ENCODE peak calls at places on chromosomes 7 and 10, in four cellular contexts. One of them, this sample, is unnamed.

GRCh38 chr7:333399-333776 is 43.4 kb downstream of the FOXL3 start:
- DNase-seq in GM13976: no peak
- DNase-seq in psoas muscle: peak
- DNase-seq in PC-3: peak
- DNase-seq in this sample: peak

GRCh38 chr10:34766811-34767516 is 48.1 kb downstream of the PARD3 start:
- DNase-seq in GM13976: no peak
- DNase-seq in psoas muscle: no peak
- DNase-seq in PC-3: no peak
- DNase-seq in this sample: no peak

GRCh38 chr7:25179771-25180591 is 48.3 kb downstream of the NPVF start:
- DNase-seq in GM13976: peak
- DNase-seq in psoas muscle: peak
- DNase-seq in PC-3: peak
- DNase-seq in this sample: peak

GRCh38 chr7:10571759-10572158 is 401.9 kb upstream of the PHF14 start:
- DNase-seq in GM13976: no peak
- DNase-seq in psoas muscle: no peak
- DNase-seq in PC-3: no peak
- DNase-seq in this sample: no peak

GRCh38 chr7:108080094-108080656 is 50.0 kb downstream of the LAMB4 start:
- DNase-seq in GM13976: no peak
- DNase-seq in psoas muscle: no peak
- DNase-seq in PC-3: no peak
- DNase-seq in this sample: no peak

GRCh38 chr7:74289660-74290589 is 718 bp downstream of the CLIP2 start:
- DNase-seq in GM13976: no peak
- DNase-seq in psoas muscle: peak
- DNase-seq in PC-3: peak
- DNase-seq in this sample: no peak

GRCh38 chr7:46933596-46933995 is 648.3 kb downstream of the TNS3 start:
- DNase-seq in GM13976: no peak
- DNase-seq in psoas muscle: no peak
- DNase-seq in PC-3: no peak
- DNase-seq in this sample: no peak

GRCh38 chr10:100446130-100446761 is 16.6 kb upstream of the WNT8B start:
- DNase-seq in GM13976: no peak
- DNase-seq in psoas muscle: no peak
- DNase-seq in PC-3: no peak
- DNase-seq in this sample: no peak

GRCh38 chr10:525565-526315 is 163.7 kb downstream of the DIP2C start:
- DNase-seq in GM13976: no peak
- DNase-seq in psoas muscle: peak
- DNase-seq in PC-3: peak
- DNase-seq in this sample: no peak

GRCh38 chr10:83897626-83898025 is 241.7 kb upstream of the GHITM start:
- DNase-seq in GM13976: no peak
- DNase-seq in psoas muscle: no peak
- DNase-seq in PC-3: no peak
- DNase-seq in this sample: no peak

GRCh38 chr7:151891182-151891581 is 14.3 kb upstream of the PRKAG2 start:
- DNase-seq in GM13976: no peak
- DNase-seq in psoas muscle: no peak
- DNase-seq in PC-3: no peak
- DNase-seq in this sample: no peak

GRCh38 chr10:52679117-52679516 is 93.5 kb downstream of the MBL2 start:
- DNase-seq in GM13976: no peak
- DNase-seq in psoas muscle: no peak
- DNase-seq in PC-3: no peak
- DNase-seq in this sample: no peak

GRCh38 chr7:68785036-68785435 is 813.2 kb upstream of the AUTS2 start:
- DNase-seq in GM13976: no peak
- DNase-seq in psoas muscle: no peak
- DNase-seq in PC-3: no peak
- DNase-seq in this sample: no peak

GRCh38 chr7:96250776-96251361 is 71.0 kb downstream of the SLC25A13 start:
- DNase-seq in GM13976: no peak
- DNase-seq in psoas muscle: no peak
- DNase-seq in PC-3: no peak
- DNase-seq in this sample: no peak

GRCh38 chr7:93148727-93149126 is 542 bp upstream of the SAMD9L start:
- DNase-seq in GM13976: no peak
- DNase-seq in psoas muscle: no peak
- DNase-seq in PC-3: no peak
- DNase-seq in this sample: no peak

GRCh38 chr10:77177589-77177988 is 460.0 kb downstream of the KCNMA1 start:
- DNase-seq in GM13976: no peak
- DNase-seq in psoas muscle: no peak
- DNase-seq in PC-3: no peak
- DNase-seq in this sample: no peak

GRCh38 chr10:44253769-44254462 is 131.0 kb downstream of the CXCL12 start:
- DNase-seq in GM13976: no peak
- DNase-seq in psoas muscle: peak
- DNase-seq in PC-3: peak
- DNase-seq in this sample: no peak

GRCh38 chr7:137880432-137880831 is 33.7 kb upstream of the DGKI start:
- DNase-seq in GM13976: no peak
- DNase-seq in psoas muscle: no peak
- DNase-seq in PC-3: no peak
- DNase-seq in this sample: no peak

DNA sequence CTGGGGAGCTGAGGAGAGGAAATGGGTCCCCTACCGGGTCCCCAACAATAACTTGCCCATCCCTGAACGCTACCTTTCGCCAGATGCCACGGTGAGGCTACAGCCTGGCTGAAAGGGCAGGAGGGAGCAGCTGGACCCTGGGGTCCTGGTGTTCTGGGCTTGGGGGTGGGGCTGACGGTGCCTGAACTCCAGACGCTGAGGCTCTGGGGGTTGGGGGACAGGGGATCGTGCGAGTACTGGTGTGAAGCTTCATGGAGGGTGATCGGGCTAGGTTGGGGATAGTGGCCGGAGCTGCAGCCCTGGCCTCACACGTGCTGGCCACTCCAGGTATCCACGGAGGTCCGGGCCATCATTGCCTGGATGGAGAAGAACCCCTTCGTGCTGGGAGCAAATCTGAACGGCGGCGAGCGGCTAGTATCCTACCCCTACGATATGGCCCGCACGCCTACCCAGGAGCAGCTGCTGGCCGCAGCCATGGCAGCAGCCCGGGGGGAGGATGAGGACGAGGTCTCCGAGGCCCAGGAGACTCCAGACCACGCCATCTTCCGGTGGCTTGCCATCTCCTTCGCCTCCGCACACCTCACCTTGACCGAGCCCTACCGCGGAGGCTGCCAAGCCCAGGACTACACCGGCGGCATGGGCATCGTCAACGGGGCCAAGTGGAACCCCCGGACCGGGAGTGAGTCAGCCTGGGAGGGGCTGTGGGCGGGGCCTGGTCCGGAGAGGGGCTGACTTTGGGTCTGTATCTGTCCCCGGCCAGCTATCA is 8.3 kb downstream of the AEBP1 start:
- DNase-seq in GM13976: no peak
- DNase-seq in psoas muscle: peak
- DNase-seq in PC-3: no peak
- DNase-seq in this sample: no peak
- TF ChIP-seq CTCF in GM13976: no peak
- TF ChIP-seq CTCF in psoas muscle: no peak
- TF ChIP-seq CTCF in PC-3: no peak
- TF ChIP-seq CTCF in this sample: no peak

DNA sequence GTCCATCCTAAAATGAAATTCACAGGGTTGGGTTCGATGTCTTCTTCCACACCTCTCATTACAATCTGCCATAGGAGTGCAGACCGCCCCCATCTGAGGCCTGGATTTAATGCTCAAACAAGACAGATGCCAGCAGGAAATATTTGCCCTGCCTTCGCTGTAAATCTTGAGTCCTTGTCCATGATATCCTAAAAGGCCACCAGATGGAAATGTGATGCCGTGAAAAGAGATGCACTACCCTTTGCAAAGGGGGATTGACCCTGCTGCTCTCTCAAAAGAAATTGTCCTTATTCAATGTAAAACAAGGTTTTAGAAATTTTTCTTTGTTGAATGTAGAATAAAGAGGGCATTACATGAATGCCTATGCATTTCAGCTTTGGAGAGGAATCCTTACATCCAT is 37.5 kb downstream of the AGAP4 start:
- DNase-seq in GM13976: no peak
- DNase-seq in psoas muscle: no peak
- DNase-seq in PC-3: peak
- DNase-seq in this sample: no peak
- TF ChIP-seq CTCF in GM13976: no peak
- TF ChIP-seq CTCF in psoas muscle: no peak
- TF ChIP-seq CTCF in PC-3: peak
- TF ChIP-seq CTCF in this sample: no peak

GRCh38 chr10:78968300-78968943 is 100.3 kb upstream of the ZMIZ1 start:
- DNase-seq in GM13976: no peak
- DNase-seq in psoas muscle: peak
- DNase-seq in PC-3: no peak
- DNase-seq in this sample: no peak

GRCh38 chr10:78964274-78964951 is 104.4 kb upstream of the ZMIZ1 start:
- DNase-seq in GM13976: no peak
- DNase-seq in psoas muscle: peak
- DNase-seq in PC-3: no peak
- DNase-seq in this sample: no peak

GRCh38 chr10:78966844-78967488 is 101.8 kb upstream of the ZMIZ1 start:
- DNase-seq in GM13976: no peak
- DNase-seq in psoas muscle: no peak
- DNase-seq in PC-3: no peak
- DNase-seq in this sample: no peak

GRCh38 chr10:78964952-78965633 is 103.7 kb upstream of the ZMIZ1 start:
- DNase-seq in GM13976: no peak
- DNase-seq in psoas muscle: peak
- DNase-seq in PC-3: peak
- DNase-seq in this sample: peak

GRCh38 chr10:78966182-78966787 is 102.5 kb upstream of the ZMIZ1 start:
- DNase-seq in GM13976: no peak
- DNase-seq in psoas muscle: peak
- DNase-seq in PC-3: no peak
- DNase-seq in this sample: no peak
- TF ChIP-seq CTCF in GM13976: no peak
- TF ChIP-seq CTCF in psoas muscle: no peak
- TF ChIP-seq CTCF in PC-3: no peak
- TF ChIP-seq CTCF in this sample: no peak

GRCh38 chr7:2242541-2243482 is 786 bp downstream of the NUDT1 start:
- DNase-seq in GM13976: no peak
- DNase-seq in psoas muscle: no peak
- DNase-seq in PC-3: peak
- DNase-seq in this sample: no peak
- TF ChIP-seq CTCF in GM13976: no peak
- TF ChIP-seq CTCF in psoas muscle: no peak
- TF ChIP-seq CTCF in PC-3: no peak
- TF ChIP-seq CTCF in this sample: no peak

GRCh38 chr10:46998595-46998994 is 87.4 kb downstream of the PTPN20 start:
- DNase-seq in GM13976: no peak
- DNase-seq in psoas muscle: no peak
- DNase-seq in PC-3: no peak
- DNase-seq in this sample: no peak

GRCh38 chr10:46995234-46995633 is 84.0 kb downstream of the PTPN20 start:
- DNase-seq in GM13976: no peak
- DNase-seq in psoas muscle: no peak
- DNase-seq in PC-3: no peak
- DNase-seq in this sample: no peak

GRCh38 chr10:46998192-46998591 is 87.0 kb downstream of the PTPN20 start:
- DNase-seq in GM13976: no peak
- DNase-seq in psoas muscle: no peak
- DNase-seq in PC-3: no peak
- DNase-seq in this sample: no peak

GRCh38 chr10:46992794-46993552 is 81.7 kb downstream of the PTPN20 start:
- DNase-seq in GM13976: no peak
- DNase-seq in psoas muscle: peak
- DNase-seq in PC-3: peak
- DNase-seq in this sample: no peak
- TF ChIP-seq CTCF in GM13976: peak
- TF ChIP-seq CTCF in psoas muscle: peak
- TF ChIP-seq CTCF in PC-3: peak
- TF ChIP-seq CTCF in this sample: peak

GRCh38 chr10:124025638-124026336 is 67.6 kb downstream of the CHST15 start:
- DNase-seq in GM13976: peak
- DNase-seq in psoas muscle: no peak
- DNase-seq in PC-3: peak
- DNase-seq in this sample: no peak
- TF ChIP-seq CTCF in GM13976: peak
- TF ChIP-seq CTCF in psoas muscle: peak
- TF ChIP-seq CTCF in PC-3: peak
- TF ChIP-seq CTCF in this sample: peak

GRCh38 chr10:131778842-131779241 is 122.0 kb upstream of the PPP2R2D start:
- DNase-seq in GM13976: no peak
- DNase-seq in psoas muscle: no peak
- DNase-seq in PC-3: no peak
- DNase-seq in this sample: no peak
- TF ChIP-seq CTCF in GM13976: no peak
- TF ChIP-seq CTCF in psoas muscle: no peak
- TF ChIP-seq CTCF in PC-3: no peak
- TF ChIP-seq CTCF in this sample: no peak

DNA sequence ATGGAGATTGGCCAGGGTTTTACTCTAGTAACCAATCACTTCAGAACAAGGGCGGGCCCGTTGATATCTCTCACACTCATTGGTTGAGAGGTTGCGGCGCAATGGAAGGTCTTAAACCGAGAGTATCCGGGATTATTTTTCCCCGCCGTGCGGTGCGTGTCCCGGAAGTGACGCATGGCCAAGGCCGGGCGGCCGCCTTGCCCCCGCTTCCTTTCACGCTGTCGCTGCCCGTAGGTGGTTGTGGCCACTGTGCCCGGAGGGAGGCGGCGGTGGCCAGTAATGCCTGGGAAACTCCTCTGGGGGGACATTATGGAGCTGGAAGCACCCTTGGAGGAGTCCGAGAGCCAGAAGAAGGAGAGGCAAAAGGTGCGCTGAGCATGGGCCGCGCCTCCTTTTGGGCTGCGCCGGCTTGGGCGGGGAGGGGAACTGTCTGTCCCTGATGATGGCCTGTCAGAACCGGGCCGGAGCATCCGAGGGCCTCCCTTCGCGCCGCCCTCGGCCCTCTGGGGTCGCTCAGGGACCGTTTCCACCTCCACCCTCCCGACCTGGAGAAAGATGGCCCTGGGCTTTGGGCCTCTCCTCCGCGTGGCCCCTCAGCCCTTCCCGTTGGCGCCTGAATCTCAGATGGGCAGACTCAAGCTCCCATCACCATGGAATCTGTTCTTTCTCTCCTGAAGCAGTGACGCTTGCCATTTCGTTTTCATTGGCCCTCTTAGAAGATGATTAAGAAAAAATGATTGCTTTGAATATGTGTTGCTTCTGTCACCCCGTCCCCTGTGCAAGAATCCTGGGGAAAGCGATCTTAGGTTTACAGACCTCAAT is at the start of gene DDX50:
- DNase-seq in GM13976: peak
- DNase-seq in psoas muscle: peak
- DNase-seq in PC-3: peak
- DNase-seq in this sample: peak
- TF ChIP-seq CTCF in GM13976: no peak
- TF ChIP-seq CTCF in psoas muscle: peak
- TF ChIP-seq CTCF in PC-3: no peak
- TF ChIP-seq CTCF in this sample: no peak

This sample was measured in RWPE2.